ENCODE peak calls at places on chromosomes 2 and 18, in eight cellular contexts. D, E, O, W, L, V, F and B are unnamed samples. For H3K9me3, the result is how much of the 10 kb centered on the place peaks cover.

GRCh38 chr2:65292461-65293127 is 65.0 kb downstream of the ACTR2 start:
- DNase-seq in O (no peak), L (peak), W (no peak), D (no peak), E (no peak), F (no peak), V (no peak), B (no peak)

GRCh38 chr2:197672494-197672893 is 2.9 kb downstream of the RFTN2 start:
- DNase-seq in W (no peak), L (no peak), V (no peak), E (no peak), O (no peak), F (no peak), D (no peak), B (no peak)

GRCh38 chr2:24075915-24076848 is at the start of gene SF3B6:
- DNase-seq in O (peak), F (peak), L (peak), D (peak), W (peak), E (peak), V (peak), B (peak)

GRCh38 chr2:1685078-1685956 is 59.0 kb downstream of the PXDN start:
- DNase-seq in V (no peak), E (no peak), O (no peak), F (no peak), D (no peak), W (no peak), L (no peak), B (no peak)

GRCh38 chr2:175872716-175873115 is 129.4 kb downstream of the LNPK start:
- DNase-seq in W (no peak), E (no peak), L (no peak), V (peak), D (no peak), F (no peak), O (no peak), B (no peak)

GRCh38 chr2:41194235-41194634 is 742.3 kb upstream of the SLC8A1 start:
- DNase-seq in E (no peak), F (peak), L (no peak), O (no peak), V (peak), W (peak), D (peak), B (no peak)

GRCh38 chr2:152126664-152127063 is 27.8 kb upstream of the CACNB4 start:
- DNase-seq in E (no peak), D (no peak), L (no peak), W (no peak), F (no peak), V (no peak), O (no peak), B (no peak)

GRCh38 chr2:170298861-170299429 is 121.0 kb downstream of the MYO3B start:
- DNase-seq in O (no peak), E (no peak), W (peak), V (no peak), L (no peak), D (no peak), F (no peak), B (no peak)

GRCh38 chr18:27605107-27605834 is 420.2 kb upstream of the CHST9 start:
- DNase-seq in D (peak), V (peak), L (peak), E (no peak), W (peak), F (peak), O (peak), B (peak)

GRCh38 chr2:926896-927295 is 23.8 kb upstream of the SNTG2 start:
- DNase-seq in W (no peak), V (no peak), D (no peak), F (no peak), L (no peak), E (no peak), O (no peak), B (no peak)

GRCh38 chr2:238973038-238973772 is 125.3 kb downstream of the TWIST2 start:
- DNase-seq in W (peak), L (no peak), E (no peak), F (no peak), D (no peak), V (peak), O (no peak), B (no peak)

GRCh38 chr2:134206029-134206428 is 47.8 kb upstream of the MGAT5 start:
- DNase-seq in E (no peak), F (no peak), V (no peak), W (no peak), D (no peak), L (no peak), O (no peak), B (peak)

GRCh38 chr2:134341476-134341875 is 87.6 kb downstream of the MGAT5 start:
- DNase-seq in O (no peak), D (no peak), W (no peak), F (no peak), E (no peak), V (no peak), L (no peak), B (no peak)

GRCh38 chr2:72864500-72864899 is 22.7 kb upstream of the SPR start:
- DNase-seq in W (peak), E (no peak), O (no peak), F (no peak), V (peak), D (no peak), L (no peak), B (no peak)

GRCh38 chr2:160033732-160034392 is 28.6 kb downstream of the PLA2R1 start:
- DNase-seq in L (no peak), F (no peak), W (peak), E (no peak), O (no peak), V (peak), D (no peak), B (no peak)

GRCh38 chr2:8196311-8196710 is 485.5 kb upstream of the ID2 start:
- DNase-seq in E (no peak), F (no peak), O (no peak), L (no peak), D (no peak), W (no peak), V (peak), B (no peak)

GRCh38 chr2:216118474-216118873 is 9.3 kb downstream of the XRCC5 start:
- DNase-seq in E (no peak), V (peak), O (no peak), W (no peak), L (no peak), F (no peak), D (no peak), B (no peak)

GRCh38 chr2:39851691-39852110 is 72.6 kb upstream of the THUMPD2 start:
- DNase-seq in W (peak), E (no peak), F (no peak), L (no peak), V (peak), O (no peak), D (no peak), B (peak)

GRCh38 chr2:24971300-24971549 is 530 bp downstream of the DNAJC27 start:
- DNase-seq in W (no peak), F (no peak), L (no peak), D (no peak), E (no peak), O (no peak), V (no peak), B (no peak)

GRCh38 chr2:218982312-218983262 is 2.4 kb downstream of the FEV start:
- DNase-seq in D (no peak), L (no peak), W (no peak), O (peak), E (no peak), F (no peak), V (no peak), B (no peak)

GRCh38 chr2:195656131-195656858 is 731 bp upstream of the SLC39A10 start:
- DNase-seq in F (peak), W (no peak), V (peak), L (no peak), E (no peak), D (no peak), O (no peak), B (no peak)

GRCh38 chr2:180077295-180077906 is 70.3 kb upstream of the CWC22 start:
- DNase-seq in F (no peak), D (peak), E (no peak), V (peak), L (no peak), W (peak), O (no peak), B (no peak)

GRCh38 chr18:8034674-8035073 is 467.6 kb downstream of the PTPRM start:
- DNase-seq in D (no peak), F (no peak), E (no peak), O (no peak), W (no peak), V (no peak), L (no peak), B (no peak)

GRCh38 chr2:10704034-10704594 is 14.3 kb upstream of the NOL10 start:
- DNase-seq in E (no peak), V (no peak), F (no peak), W (no peak), L (no peak), O (no peak), D (no peak), B (no peak)

GRCh38 chr2:33205693-33206434 is 259.1 kb downstream of the LTBP1 start:
- DNase-seq in V (no peak), D (no peak), E (no peak), W (no peak), L (no peak), F (no peak), O (no peak), B (no peak)

GRCh38 chr2:15730545-15731212 is 139.0 kb downstream of the DDX1 start:
- DNase-seq in E (no peak), V (peak), F (peak), O (no peak), L (peak), D (peak), W (peak), B (no peak)

GRCh38 chr2:200026312-200026711 is 70.9 kb downstream of the MAIP1 start:
- DNase-seq in L (no peak), D (no peak), V (no peak), E (no peak), W (no peak), O (no peak), F (no peak), B (no peak)

GRCh38 chr18:45168883-45169585 is 446.2 kb upstream of the SLC14A2 start:
- DNase-seq in L (peak), V (peak), F (no peak), E (no peak), W (peak), D (no peak), O (no peak), B (no peak)

GRCh38 chr2:128362889-128363228 is 44.2 kb upstream of the HS6ST1 start:
- DNase-seq in O (peak), L (no peak), D (no peak), F (no peak), E (no peak), V (peak), W (peak), B (peak)

DNA sequence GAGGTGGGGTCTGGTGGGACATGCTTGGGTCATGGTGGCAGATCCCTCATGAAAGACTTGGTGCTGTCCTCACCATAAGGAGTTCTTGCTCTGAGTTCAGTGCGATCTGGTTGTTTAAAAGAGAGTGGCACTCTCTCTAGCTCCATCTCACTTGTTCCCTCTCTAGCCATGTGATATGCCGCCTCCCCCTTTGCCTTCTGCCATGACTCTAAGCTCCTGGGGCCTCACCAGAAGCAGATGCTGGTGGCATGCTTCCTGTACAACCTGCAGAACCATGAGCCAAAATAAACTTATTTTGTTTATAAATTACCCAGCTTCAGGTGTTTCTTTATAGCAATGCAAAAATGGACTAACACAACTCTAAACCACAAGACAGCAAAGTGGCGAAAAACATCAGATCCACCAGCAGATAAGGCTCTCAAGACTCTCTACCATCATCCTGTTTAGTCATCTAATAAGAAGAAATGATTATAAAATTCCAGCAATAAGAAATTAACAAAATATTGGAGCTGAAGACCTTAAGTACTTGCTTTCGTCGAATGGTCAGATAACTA is 75.5 kb downstream of the OLA1 start:
- DNase-seq in V (no peak), W (no peak), D (no peak), O (no peak), E (no peak), L (no peak), F (no peak), B (no peak)
- H3K9me3 ChIP-seq in V (under half), W (under half), D (under half), O (under half), E (under half), L (under half), F (under half), B (under half)

DNA sequence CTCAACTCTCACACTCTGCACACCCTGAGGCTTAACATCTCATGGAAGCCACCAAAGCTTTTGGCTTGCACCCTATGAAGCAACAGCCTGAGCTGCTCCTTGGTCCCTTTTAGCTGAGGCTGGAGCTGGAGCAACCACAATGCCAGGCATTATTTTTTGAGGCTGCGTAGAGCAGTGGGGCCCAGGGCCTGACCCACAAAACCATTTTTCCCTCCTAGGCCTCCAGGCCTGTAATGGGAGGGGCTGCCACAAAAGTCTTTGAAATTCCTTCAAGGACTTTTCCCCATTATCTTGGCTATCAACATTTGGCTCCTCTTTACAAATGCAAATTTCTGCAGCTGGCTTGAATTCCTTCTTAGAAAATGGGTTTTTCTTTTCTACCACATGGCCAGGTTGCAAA is 39.8 kb downstream of the CTNNA2 start:
- DNase-seq in E (no peak), F (no peak), V (no peak), W (no peak), L (no peak), O (no peak), D (no peak), B (no peak)
- H3K9me3 ChIP-seq in E (under half), F (under half), V (under half), W (under half), L (under half), O (half or more), D (half or more), B (half or more)

DNA sequence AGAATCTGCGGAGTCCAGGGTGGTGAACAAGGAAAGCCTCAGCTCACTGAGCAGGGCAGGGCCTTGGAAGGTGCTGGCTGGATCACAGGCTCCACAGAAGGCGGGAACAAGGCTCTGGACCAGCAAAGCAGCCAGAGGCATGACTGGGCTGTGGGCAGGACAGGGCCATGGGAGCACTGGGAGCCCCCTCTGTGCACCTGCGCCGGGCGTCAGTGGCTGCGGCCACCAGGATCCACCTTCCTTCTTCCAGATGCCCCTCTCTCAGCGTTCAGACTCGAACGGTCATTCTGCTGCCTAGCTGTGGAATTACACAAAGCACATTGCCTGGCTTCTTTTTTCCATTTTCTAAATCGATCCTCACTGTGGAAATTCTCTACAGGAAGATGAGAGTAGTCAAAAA is 621.2 kb downstream of the GALR1 start:
- DNase-seq in E (no peak), F (no peak), O (no peak), W (no peak), V (no peak), L (no peak), D (no peak), B (no peak)
- H3K9me3 ChIP-seq in E (under half), F (under half), O (under half), W (under half), V (half or more), L (under half), D (under half), B (under half)

DNA sequence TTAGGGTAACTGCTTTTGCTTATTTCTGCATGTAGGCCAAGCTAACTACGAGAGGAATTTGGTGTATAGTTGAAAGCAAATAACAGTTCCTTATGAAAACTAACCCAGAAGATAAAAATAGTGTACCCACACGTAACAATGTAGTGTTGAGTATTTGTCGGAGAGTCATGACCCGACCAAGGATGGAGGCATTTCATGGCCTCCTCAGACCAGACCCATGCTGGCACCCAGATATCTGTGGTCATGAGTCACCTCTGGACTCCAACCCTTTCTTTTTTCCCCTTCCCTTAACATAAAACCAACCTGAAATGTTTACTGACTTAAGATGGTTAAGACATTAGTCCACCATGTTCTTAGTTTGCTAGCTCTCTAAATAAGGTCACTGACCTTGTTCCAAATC is 318.7 kb downstream of the NOL4 start:
- DNase-seq in D (no peak), W (no peak), O (no peak), F (no peak), L (no peak), V (no peak), E (no peak), B (no peak)
- H3K9me3 ChIP-seq in D (half or more), W (under half), O (under half), F (under half), L (under half), V (under half), E (under half), B (under half)

GRCh38 chr2:105879106-105879797 is 134.5 kb downstream of the NCK2 start:
- DNase-seq in E (no peak), F (no peak), D (no peak), L (no peak), V (no peak), O (no peak), W (no peak), B (no peak)
- H3K9me3 ChIP-seq in E (under half), F (under half), D (under half), L (under half), V (under half), O (under half), W (under half), B (under half)

GRCh38 chr2:3626817-3627499 is 31.0 kb upstream of the ALLC start:
- DNase-seq in L (no peak), F (peak), O (peak), W (no peak), V (no peak), D (no peak), E (no peak), B (no peak)

GRCh38 chr2:3622967-3623366 is 28.1 kb downstream of the COLEC11 start:
- DNase-seq in F (no peak), D (no peak), L (no peak), E (no peak), O (no peak), V (no peak), W (no peak), B (no peak)

GRCh38 chr2:3626118-3626816 is 31.4 kb downstream of the COLEC11 start:
- DNase-seq in E (no peak), O (no peak), V (peak), W (peak), D (peak), F (peak), L (no peak), B (no peak)

GRCh38 chr2:3624059-3624794 is 29.3 kb downstream of the COLEC11 start:
- DNase-seq in E (no peak), F (peak), W (no peak), O (no peak), D (no peak), V (peak), L (no peak), B (no peak)

DNA sequence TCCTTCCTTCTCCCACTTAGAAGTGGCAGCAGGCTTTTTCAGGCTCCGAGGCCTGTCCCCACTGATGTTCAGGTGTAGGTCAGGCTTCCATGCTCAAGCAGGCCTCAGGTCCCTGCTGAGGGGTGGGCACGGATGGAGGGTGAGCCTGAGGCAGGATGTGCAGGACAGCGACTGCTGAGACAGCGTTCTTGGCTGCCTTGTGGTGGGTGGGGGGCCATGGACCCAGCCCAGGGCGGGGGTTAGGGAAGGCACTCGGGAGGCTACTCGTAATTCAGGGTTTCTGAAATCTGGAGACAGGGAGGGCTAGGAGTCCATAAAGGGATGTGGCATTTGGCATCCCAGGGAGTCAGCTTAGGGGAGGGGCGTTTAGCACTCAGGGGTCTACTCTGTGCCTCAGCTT is 30.3 kb downstream of the COLEC11 start:
- DNase-seq in D (no peak), W (no peak), V (no peak), F (peak), E (no peak), O (peak), L (no peak), B (no peak)
- H3K9me3 ChIP-seq in D (under half), W (under half), V (under half), F (under half), E (under half), O (under half), L (under half), B (under half)

GRCh38 chr2:145413261-145413660 is 893.3 kb upstream of the ZEB2 start:
- DNase-seq in F (no peak), O (no peak), V (no peak), W (no peak), E (no peak), D (no peak), L (no peak), B (no peak)

GRCh38 chr2:145415151-145415550 is 895.2 kb upstream of the ZEB2 start:
- DNase-seq in V (no peak), W (no peak), D (no peak), O (no peak), E (no peak), L (no peak), F (no peak), B (no peak)

GRCh38 chr2:145411493-145411892 is 891.6 kb upstream of the ZEB2 start:
- DNase-seq in D (no peak), V (no peak), L (no peak), O (no peak), E (no peak), W (no peak), F (no peak), B (no peak)

GRCh38 chr2:145412155-145412554 is 892.2 kb upstream of the ZEB2 start:
- DNase-seq in D (no peak), E (no peak), W (no peak), F (no peak), V (no peak), L (no peak), O (no peak), B (no peak)

GRCh38 chr2:145416640-145417039 is 896.7 kb upstream of the ZEB2 start:
- DNase-seq in V (peak), F (no peak), W (no peak), E (no peak), O (no peak), L (no peak), D (no peak), B (no peak)
- H3K9me3 ChIP-seq in V (under half), F (under half), W (under half), E (under half), O (under half), L (under half), D (under half), B (under half)

GRCh38 chr18:35253655-35254287 is 12.9 kb downstream of the ZNF397 start:
- DNase-seq in W (no peak), L (no peak), V (no peak), F (no peak), O (no peak), D (no peak), E (no peak), B (no peak)
- H3K9me3 ChIP-seq in W (under half), L (under half), V (under half), F (under half), O (under half), D (under half), E (under half), B (under half)